ENCODE peak calls at places on chromosomes 3 and 15, in five cellular contexts. G is astrocyte of the spinal cord, F is foreskin fibroblast, B is AG10803, I is HFF-Myc. U is an unnamed sample.
A peak's percentile ranks its signal among the peaks of the same experiment; 100 is the strongest.

GRCh38 chr15:68347392-68347791 is 69.8 kb downstream of the FEM1B start:
- DNase-seq in G (peak; percentile 62), F (peak; percentile 69), B (peak; percentile 52), I (peak; percentile 75), U (no peak)

GRCh38 chr3:188348445-188349244 is 194.7 kb downstream of the LPP start:
- DNase-seq in G (peak; percentile 94), F (peak; percentile 91), B (peak; percentile 96), I (peak; percentile 66), U (peak; percentile 84)

GRCh38 chr15:39869251-39869650 is 50.8 kb downstream of the GPR176 start:
- DNase-seq in G (no peak), F (no peak), B (no peak), I (no peak), U (no peak)

GRCh38 chr3:158749526-158749925 is 17.3 kb upstream of the RARRES1 start:
- DNase-seq in G (no peak), F (no peak), B (no peak), I (no peak), U (no peak)

GRCh38 chr3:176430244-176430893 is 766.9 kb downstream of the TBL1XR1 start:
- DNase-seq in G (peak; percentile 55), F (peak; percentile 75), B (peak; percentile 67), I (peak; percentile 47), U (peak; percentile 38)

GRCh38 chr3:197518794-197519451 is 36.8 kb downstream of the BDH1 start:
- DNase-seq in G (no peak), F (no peak), B (no peak), I (no peak), U (no peak)

GRCh38 chr15:60523056-60523455 is 44.1 kb upstream of the ICE2 start:
- DNase-seq in G (peak; percentile 65), F (peak; percentile 69), B (peak; percentile 62), I (no peak), U (no peak)

GRCh38 chr3:81173514-81173913 is 587.9 kb downstream of the GBE1 start:
- DNase-seq in G (no peak), F (no peak), B (no peak), I (no peak), U (no peak)

GRCh38 chr15:63240136-63240535 is 37.3 kb upstream of the APH1B start:
- DNase-seq in G (no peak), F (no peak), B (no peak), I (no peak), U (no peak)

GRCh38 chr15:81155375-81156218 is 21.5 kb downstream of the CFAP161 start:
- DNase-seq in G (peak; percentile 50), F (peak; percentile 79), B (peak; percentile 83), I (no peak), U (no peak)

GRCh38 chr3:69890094-69890493 is 109.4 kb upstream of the SAMMSON start:
- DNase-seq in G (no peak), F (peak; percentile 62), B (no peak), I (no peak), U (no peak)

DNA sequence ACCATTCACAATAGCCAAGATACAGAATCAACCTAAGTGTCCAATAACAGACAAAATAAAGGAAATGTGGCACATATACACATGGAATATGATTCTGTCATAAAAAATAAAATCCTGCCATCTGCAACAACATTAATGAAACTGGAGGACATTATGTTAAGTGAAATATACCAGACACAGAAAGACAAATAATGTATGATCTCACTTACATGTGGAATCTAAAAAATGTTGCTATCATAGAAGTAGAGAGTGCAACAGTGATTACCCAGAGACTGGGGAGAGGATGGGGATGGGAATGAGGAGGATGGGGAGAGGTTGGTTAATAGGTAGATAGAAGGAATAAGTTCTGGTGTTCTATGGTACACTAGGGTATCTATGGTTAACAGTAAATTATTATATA is 28.7 kb downstream of the MRPL3 start:
- DNase-seq in G (no peak), F (no peak), B (no peak), I (no peak), U (no peak)
- H3K4me3 ChIP-seq in G (no peak overlapping the region), F (no peak overlapping the region), B (no peak overlapping the region), I (no peak overlapping the region), U (no peak overlapping the region)

DNA sequence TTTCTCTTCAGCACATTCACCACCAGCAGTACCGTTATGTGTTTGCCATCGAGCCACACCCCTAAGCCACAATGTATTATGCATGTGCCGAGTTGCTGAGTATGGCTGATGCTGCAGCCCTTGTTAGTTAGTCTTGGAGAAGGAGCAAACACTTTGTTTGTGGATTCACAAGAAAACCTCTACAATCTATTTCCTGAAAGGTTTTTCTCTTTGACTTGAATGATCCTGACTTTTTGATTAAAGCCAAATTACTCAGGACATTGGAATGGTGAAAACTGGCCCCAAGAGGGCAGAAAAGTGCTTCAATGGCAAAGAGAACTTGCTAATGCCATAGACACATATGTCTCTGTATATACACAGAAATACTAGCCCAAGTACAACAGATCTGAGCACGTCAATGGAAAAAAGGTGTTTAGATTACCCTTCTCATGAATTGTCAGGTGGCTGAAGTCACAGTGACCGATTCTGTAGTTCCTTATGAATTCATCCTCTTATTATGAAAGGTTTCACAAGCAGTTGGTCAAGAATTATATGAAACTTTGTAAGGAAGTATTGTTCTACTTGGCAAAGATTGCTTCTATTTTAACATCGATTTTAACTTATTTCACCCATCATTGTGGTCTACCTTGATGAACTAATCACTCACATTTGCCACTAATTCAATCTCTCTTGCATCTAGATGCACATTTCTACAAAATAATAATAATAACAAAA is 103.0 kb downstream of the P3H2 start:
- DNase-seq in G (peak; percentile 88), F (peak; percentile 88), B (peak; percentile 81), I (no peak), U (no peak)
- TF ChIP-seq CTCF in G (peak; percentile 50), F (peak; percentile 44), B (peak; percentile 57), I (peak; percentile 53), U (peak; percentile 26)

GRCh38 chr15:59172289-59172901 is 34.2 kb upstream of the LDHAL6B start:
- DNase-seq in G (no peak), F (no peak), B (no peak), I (no peak), U (no peak)

GRCh38 chr15:59168536-59168935 is 38.1 kb upstream of the LDHAL6B start:
- DNase-seq in G (no peak), F (peak; percentile 67), B (peak; percentile 42), I (no peak), U (no peak)

GRCh38 chr15:59169337-59169736 is 37.3 kb upstream of the LDHAL6B start:
- DNase-seq in G (peak; percentile 84), F (peak; percentile 89), B (peak; percentile 90), I (no peak), U (no peak)

GRCh38 chr15:59170998-59171397 is 35.6 kb upstream of the LDHAL6B start:
- DNase-seq in G (no peak), F (no peak), B (no peak), I (no peak), U (no peak)

DNA sequence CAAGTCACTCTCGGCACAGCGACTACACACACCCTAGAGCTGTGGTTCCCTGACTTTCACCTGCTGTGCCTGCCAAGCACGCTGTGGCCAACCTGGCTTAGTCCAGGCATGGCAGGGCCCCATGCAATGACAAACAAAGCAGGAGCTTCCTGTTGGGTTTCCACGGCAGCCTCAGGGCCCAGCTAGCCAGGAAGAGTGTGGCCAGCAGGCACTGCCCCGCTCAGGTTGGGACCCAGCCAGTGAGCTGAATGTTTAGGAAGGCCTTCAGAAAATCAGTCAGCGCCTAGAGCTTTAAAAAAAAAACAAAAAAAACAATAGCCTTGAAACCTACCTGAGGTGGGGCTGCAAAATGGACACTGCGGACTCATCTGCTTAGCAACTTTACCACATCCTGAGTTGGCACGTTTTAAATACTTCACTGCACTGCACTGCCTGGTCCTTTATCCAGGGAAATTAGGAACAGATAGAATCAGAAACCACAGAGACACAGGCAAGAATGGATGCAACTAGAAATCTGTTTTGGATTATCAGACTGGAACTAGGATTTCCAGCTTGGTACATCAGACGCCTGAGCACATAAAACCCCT is 36.3 kb upstream of the LDHAL6B start:
- DNase-seq in G (peak; percentile 72), F (peak; percentile 95), B (peak; percentile 99), I (peak; percentile 98), U (no peak)
- H3K4me3 ChIP-seq in G (no peak overlapping the region), F (no peak overlapping the region), B (peak overlapping the region; percentile 26), I (no peak overlapping the region), U (peak overlapping the region; percentile 3)

GRCh38 chr3:110419096-110419495 is 652.5 kb upstream of the NECTIN3 start:
- DNase-seq in G (no peak), F (peak; percentile 24), B (no peak), I (no peak), U (no peak)
- TF ChIP-seq CTCF in G (no peak), F (no peak), B (no peak), I (no peak), U (no peak)

GRCh38 chr15:90037961-90038633 is 37.0 kb downstream of the ZNF710 start:
- DNase-seq in G (no peak), F (peak; percentile 58), B (no peak), I (no peak), U (no peak)
- H3K4me3 ChIP-seq in G (no peak overlapping the region), F (no peak overlapping the region), B (no peak overlapping the region), I (no peak overlapping the region), U (no peak overlapping the region)

GRCh38 chr3:42749753-42750231 is 23.3 kb downstream of the CCDC13 start:
- DNase-seq in G (no peak), F (peak; percentile 70), B (peak; percentile 24), I (no peak), U (no peak)
- TF ChIP-seq CTCF in G (peak; percentile 52), F (peak; percentile 69), B (peak; percentile 57), I (peak; percentile 62), U (peak; percentile 50)

GRCh38 chr15:31332020-31332680 is 5.5 kb downstream of the KLF13 start:
- DNase-seq in G (no peak), F (no peak), B (no peak), I (no peak), U (no peak)

GRCh38 chr15:31330836-31331235 is 4.2 kb downstream of the KLF13 start:
- DNase-seq in G (no peak), F (no peak), B (no peak), I (no peak), U (no peak)

GRCh38 chr15:31330111-31330785 is 3.6 kb downstream of the KLF13 start:
- DNase-seq in G (no peak), F (no peak), B (no peak), I (no peak), U (no peak)

GRCh38 chr15:31332681-31333071 is 6.0 kb downstream of the KLF13 start:
- DNase-seq in G (no peak), F (no peak), B (no peak), I (no peak), U (no peak)

DNA sequence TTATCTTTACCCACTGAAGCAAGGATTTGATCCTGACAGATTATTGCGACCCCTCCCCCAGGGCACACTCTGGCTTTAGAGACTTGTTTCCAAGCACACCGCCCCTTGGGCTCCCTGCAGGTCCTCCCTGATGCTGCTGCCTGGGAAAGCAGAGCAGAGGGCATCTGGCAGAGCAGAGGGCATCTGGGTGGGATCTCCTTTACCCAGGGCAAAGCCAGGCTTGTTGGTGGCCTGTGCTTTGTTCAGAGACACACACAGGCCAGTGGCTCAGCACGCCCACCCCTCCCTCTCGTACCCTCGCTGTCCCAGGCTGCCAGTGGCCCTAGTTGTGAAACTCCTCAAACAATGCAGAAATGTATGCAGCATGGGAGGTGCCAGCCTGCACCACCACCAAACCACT is 4.8 kb downstream of the KLF13 start:
- DNase-seq in G (no peak), F (no peak), B (no peak), I (no peak), U (no peak)
- H3K4me3 ChIP-seq in G (no peak overlapping the region), F (no peak overlapping the region), B (no peak overlapping the region), I (no peak overlapping the region), U (no peak overlapping the region)

GRCh38 chr15:83914906-83915305 is 261.0 kb downstream of the ADAMTSL3 start:
- DNase-seq in G (no peak), F (peak; percentile 2), B (no peak), I (no peak), U (no peak)
- TF ChIP-seq CTCF in G (no peak), F (no peak), B (no peak), I (no peak), U (no peak)

U was measured in AG04449.